ENCODE peak calls at places on chromosomes 11 and 22, in four cellular contexts. One of them, this sample, is unnamed.

GRCh38 chr11:22416462-22416861 is 78.3 kb downstream of the SLC17A6 start:
- DNase-seq in AG08395: no peak
- DNase-seq in HCEC 1CT: peak
- DNase-seq in fibroblast of lung: no peak
- DNase-seq in this sample: peak

GRCh38 chr11:124069429-124070401 is 28.6 kb upstream of the OR10G7 start:
- DNase-seq in AG08395: peak
- DNase-seq in HCEC 1CT: peak
- DNase-seq in fibroblast of lung: peak
- DNase-seq in this sample: peak

GRCh38 chr22:35400335-35400680 is 368 bp downstream of the MCM5 start:
- DNase-seq in AG08395: no peak
- DNase-seq in HCEC 1CT: no peak
- DNase-seq in fibroblast of lung: peak
- DNase-seq in this sample: no peak

GRCh38 chr11:120182790-120183491 is 27.9 kb upstream of the OAF start:
- DNase-seq in AG08395: no peak
- DNase-seq in HCEC 1CT: peak
- DNase-seq in fibroblast of lung: no peak
- DNase-seq in this sample: no peak

GRCh38 chr22:28792491-28793383 is 7.6 kb downstream of the XBP1 start:
- DNase-seq in AG08395: no peak
- DNase-seq in HCEC 1CT: no peak
- DNase-seq in fibroblast of lung: no peak
- DNase-seq in this sample: no peak

GRCh38 chr22:17074648-17075002 is 10.2 kb upstream of the IL17RA start:
- DNase-seq in AG08395: no peak
- DNase-seq in HCEC 1CT: peak
- DNase-seq in fibroblast of lung: peak
- DNase-seq in this sample: no peak

GRCh38 chr11:116610190-116610589 is 162.6 kb downstream of the BUD13 start:
- DNase-seq in AG08395: no peak
- DNase-seq in HCEC 1CT: no peak
- DNase-seq in fibroblast of lung: no peak
- DNase-seq in this sample: no peak

GRCh38 chr22:26797910-26798309 is 140.5 kb downstream of the MIAT start:
- DNase-seq in AG08395: no peak
- DNase-seq in HCEC 1CT: no peak
- DNase-seq in fibroblast of lung: no peak
- DNase-seq in this sample: no peak

GRCh38 chr11:35949242-35949641 is 5.4 kb downstream of the LDLRAD3 start:
- DNase-seq in AG08395: no peak
- DNase-seq in HCEC 1CT: no peak
- DNase-seq in fibroblast of lung: no peak
- DNase-seq in this sample: no peak

GRCh38 chr11:17208257-17208999 is 642 bp upstream of the PIK3C2A start:
- DNase-seq in AG08395: peak
- DNase-seq in HCEC 1CT: peak
- DNase-seq in fibroblast of lung: peak
- DNase-seq in this sample: peak

GRCh38 chr11:19510468-19510867 is 202.2 kb upstream of the NAV2 start:
- DNase-seq in AG08395: no peak
- DNase-seq in HCEC 1CT: no peak
- DNase-seq in fibroblast of lung: no peak
- DNase-seq in this sample: no peak

GRCh38 chr22:23376256-23376655 is 195.9 kb downstream of the BCR start:
- DNase-seq in AG08395: peak
- DNase-seq in HCEC 1CT: peak
- DNase-seq in fibroblast of lung: no peak
- DNase-seq in this sample: no peak

GRCh38 chr22:22948651-22949611 is 61.3 kb downstream of the IGLL5 start:
- DNase-seq in AG08395: no peak
- DNase-seq in HCEC 1CT: peak
- DNase-seq in fibroblast of lung: peak
- DNase-seq in this sample: peak

GRCh38 chr11:88246680-88247079 is 71.4 kb upstream of the RAB38 start:
- DNase-seq in AG08395: peak
- DNase-seq in HCEC 1CT: peak
- DNase-seq in fibroblast of lung: peak
- DNase-seq in this sample: peak

GRCh38 chr22:45242778-45243191 is 2.1 kb upstream of the KIAA0930 start:
- DNase-seq in AG08395: no peak
- DNase-seq in HCEC 1CT: no peak
- DNase-seq in fibroblast of lung: no peak
- DNase-seq in this sample: no peak

GRCh38 chr11:81548123-81548522 is 1185.5 kb downstream of the FAM181B start:
- DNase-seq in AG08395: no peak
- DNase-seq in HCEC 1CT: no peak
- DNase-seq in fibroblast of lung: no peak
- DNase-seq in this sample: no peak

GRCh38 chr11:60866911-60867870 is at the start of gene ZP1:
- DNase-seq in AG08395: no peak
- DNase-seq in HCEC 1CT: no peak
- DNase-seq in fibroblast of lung: no peak
- DNase-seq in this sample: no peak

GRCh38 chr11:83044958-83045712 is 26.6 kb downstream of the RAB30 start:
- DNase-seq in AG08395: peak
- DNase-seq in HCEC 1CT: peak
- DNase-seq in fibroblast of lung: peak
- DNase-seq in this sample: peak

GRCh38 chr22:45230026-45230845 is 10.5 kb downstream of the KIAA0930 start:
- DNase-seq in AG08395: no peak
- DNase-seq in HCEC 1CT: no peak
- DNase-seq in fibroblast of lung: no peak
- DNase-seq in this sample: no peak

GRCh38 chr22:37316875-37317371 is 34.6 kb downstream of the CYTH4 start:
- DNase-seq in AG08395: peak
- DNase-seq in HCEC 1CT: peak
- DNase-seq in fibroblast of lung: peak
- DNase-seq in this sample: peak

GRCh38 chr11:65489061-65489705 is 9.7 kb upstream of the MALAT1 start:
- DNase-seq in AG08395: peak
- DNase-seq in HCEC 1CT: peak
- DNase-seq in fibroblast of lung: peak
- DNase-seq in this sample: peak

GRCh38 chr11:47477323-47477722 is 28.4 kb upstream of the RAPSN start:
- DNase-seq in AG08395: no peak
- DNase-seq in HCEC 1CT: peak
- DNase-seq in fibroblast of lung: peak
- DNase-seq in this sample: peak

GRCh38 chr22:17570851-17571631 is 7.7 kb downstream of the SLC25A18 start:
- DNase-seq in AG08395: peak
- DNase-seq in HCEC 1CT: peak
- DNase-seq in fibroblast of lung: peak
- DNase-seq in this sample: peak

GRCh38 chr22:19875531-19876313 is 21.0 kb upstream of the GNB1L start:
- DNase-seq in AG08395: no peak
- DNase-seq in HCEC 1CT: no peak
- DNase-seq in fibroblast of lung: no peak
- DNase-seq in this sample: no peak

GRCh38 chr22:30235687-30236170 is 10.8 kb downstream of the LIF start:
- DNase-seq in AG08395: peak
- DNase-seq in HCEC 1CT: no peak
- DNase-seq in fibroblast of lung: peak
- DNase-seq in this sample: peak

GRCh38 chr11:103649401-103649895 is 387.0 kb upstream of the DDI1 start:
- DNase-seq in AG08395: no peak
- DNase-seq in HCEC 1CT: no peak
- DNase-seq in fibroblast of lung: no peak
- DNase-seq in this sample: no peak

GRCh38 chr22:29306175-29306829 is at the start of gene GAS2L1:
- DNase-seq in AG08395: peak
- DNase-seq in HCEC 1CT: peak
- DNase-seq in fibroblast of lung: peak
- DNase-seq in this sample: peak

This sample was measured in adipocyte.